ENCODE peak calls at places on chromosomes 6 and 20, in nine cellular contexts. Z, K, M, F, D, Y, U, H and T are unnamed samples.

GRCh38 chr6:96975848-96976247 is 51.3 kb downstream of the KLHL32 start:
- DNase-seq in Z (no peak), K (no peak), M (no peak), F (no peak), D (no peak), Y (no peak), U (no peak), H (no peak), T (no peak)

GRCh38 chr6:31948753-31949413 is 3.0 kb downstream of the CFB start:
- DNase-seq in Z (no peak), K (peak), M (no peak), F (no peak), D (peak), Y (no peak), U (no peak), H (no peak), T (no peak)

GRCh38 chr6:108363756-108364356 is 69.0 kb downstream of the AFG1L start:
- DNase-seq in Z (no peak), K (peak), M (no peak), F (no peak), D (no peak), Y (no peak), U (no peak), H (no peak), T (no peak)

GRCh38 chr6:41451039-41451438 is 95.1 kb upstream of the FOXP4 start:
- DNase-seq in Z (no peak), K (peak), M (no peak), F (no peak), D (no peak), Y (no peak), U (no peak), H (no peak), T (no peak)

GRCh38 chr6:123830110-123830509 is 26.4 kb downstream of the NKAIN2 start:
- DNase-seq in Z (no peak), K (no peak), M (no peak), F (no peak), D (no peak), Y (no peak), U (no peak), H (no peak), T (no peak)

GRCh38 chr6:160067564-160067963 is 54.1 kb upstream of the SLC22A1 start:
- DNase-seq in Z (no peak), K (no peak), M (no peak), F (no peak), D (no peak), Y (no peak), U (no peak), H (no peak), T (no peak)

GRCh38 chr20:56750430-56750829 is 121.3 kb downstream of the TFAP2C start:
- DNase-seq in Z (no peak), K (no peak), M (no peak), F (no peak), D (no peak), Y (no peak), U (no peak), H (no peak), T (no peak)

GRCh38 chr20:62557425-62557824 is 81.6 kb upstream of the GATA5 start:
- DNase-seq in Z (no peak), K (peak), M (no peak), F (no peak), D (peak), Y (no peak), U (no peak), H (no peak), T (no peak)

GRCh38 chr6:132813173-132813856 is 1.1 kb upstream of the RPS12 start:
- DNase-seq in Z (no peak), K (peak), M (no peak), F (peak), D (peak), Y (peak), U (peak), H (peak), T (peak)